ENCODE peak calls at places on chromosomes 6 and 20, in five cellular contexts. V, U, F, A and G are unnamed samples. For H3K4me1, the result is how much of the 10 kb centered on the place peaks cover.

GRCh38 chr20:35618372-35619131 is 2.9 kb downstream of the SPAG4 start:
- DNase-seq in F (no peak), U (no peak), V (peak), A (no peak), G (peak)

GRCh38 chr6:5553767-5554166 is 292.5 kb downstream of the FARS2 start:
- DNase-seq in V (no peak), F (no peak), U (no peak), A (no peak), G (no peak)

GRCh38 chr6:158460602-158461092 is 99.2 kb upstream of the TMEM181 start:
- DNase-seq in F (no peak), U (no peak), A (no peak), V (peak), G (no peak)

GRCh38 chr6:100096356-100096755 is 102.3 kb upstream of the MCHR2 start:
- DNase-seq in V (no peak), F (no peak), A (no peak), U (no peak), G (no peak)

GRCh38 chr20:431012-431904 is 23.2 kb downstream of the RBCK1 start:
- DNase-seq in F (no peak), U (peak), V (peak), A (no peak), G (peak)

GRCh38 chr6:150238294-150238693 is 95.5 kb downstream of the PPP1R14C start:
- DNase-seq in A (no peak), U (peak), V (peak), F (peak), G (peak)

GRCh38 chr6:13683038-13683437 is 28.6 kb downstream of the RANBP9 start:
- DNase-seq in F (no peak), U (no peak), A (no peak), V (no peak), G (no peak)

GRCh38 chr6:169169375-169169774 is 84.3 kb downstream of the THBS2 start:
- DNase-seq in V (peak), F (no peak), A (peak), U (no peak), G (no peak)

GRCh38 chr6:47135772-47136171 is 93.6 kb upstream of the ADGRF1 start:
- DNase-seq in U (no peak), F (no peak), A (no peak), V (peak), G (no peak)

GRCh38 chr6:9116026-9116425 is 680.7 kb upstream of the SLC35B3 start:
- DNase-seq in F (no peak), U (no peak), A (no peak), V (peak), G (no peak)

GRCh38 chr20:63830821-63831593 is at the start of gene ZBTB46:
- DNase-seq in F (peak), V (peak), A (no peak), U (peak), G (peak)

GRCh38 chr6:26457407-26457795 is 354 bp upstream of the BTN2A1 start:
- DNase-seq in A (no peak), V (no peak), F (no peak), U (peak), G (peak)

GRCh38 chr6:130148181-130148580 is 74.6 kb downstream of the SAMD3 start:
- DNase-seq in F (no peak), U (no peak), A (no peak), V (peak), G (no peak)

GRCh38 chr6:132190815-132191175 is 210.5 kb downstream of the MOXD1 start:
- DNase-seq in V (no peak), U (no peak), F (no peak), A (no peak), G (no peak)

GRCh38 chr6:4818272-4818938 is 42.2 kb downstream of the CDYL start:
- DNase-seq in A (no peak), F (no peak), U (no peak), V (no peak), G (no peak)

GRCh38 chr6:142458857-142459256 is 157.1 kb downstream of the ADGRG6 start:
- DNase-seq in V (no peak), A (no peak), F (no peak), U (no peak), G (no peak)

GRCh38 chr6:53792016-53792415 is 2.8 kb upstream of the LRRC1 start:
- DNase-seq in A (no peak), V (no peak), U (no peak), F (no peak), G (no peak)

GRCh38 chr6:111601875-111602274 is 3.8 kb downstream of the TRAF3IP2 start:
- DNase-seq in A (no peak), V (no peak), U (peak), F (no peak), G (no peak)

GRCh38 chr6:116328528-116328903 is 42.2 kb upstream of the DSE start:
- DNase-seq in F (no peak), V (no peak), U (no peak), A (no peak), G (no peak)

GRCh38 chr6:31365864-31366263 is 8.9 kb upstream of the HLA-B start:
- DNase-seq in A (no peak), U (no peak), V (no peak), F (no peak), G (no peak)

GRCh38 chr6:4625557-4625956 is 150.6 kb upstream of the CDYL start:
- DNase-seq in U (no peak), A (no peak), F (no peak), V (no peak), G (no peak)

GRCh38 chr6:87699576-87699975 is 2.5 kb downstream of the AKIRIN2 start:
- DNase-seq in A (no peak), V (no peak), U (no peak), F (no peak), G (no peak)

GRCh38 chr6:87701676-87702588 is at the start of gene AKIRIN2:
- DNase-seq in U (peak), A (peak), V (peak), F (peak), G (peak)

GRCh38 chr6:87700351-87700728 is 1.7 kb downstream of the AKIRIN2 start:
- DNase-seq in U (no peak), A (no peak), F (no peak), V (no peak), G (no peak)

GRCh38 chr6:87702589-87702945 is 534 bp upstream of the AKIRIN2 start:
- DNase-seq in A (no peak), F (no peak), U (no peak), V (peak), G (no peak)

DNA sequence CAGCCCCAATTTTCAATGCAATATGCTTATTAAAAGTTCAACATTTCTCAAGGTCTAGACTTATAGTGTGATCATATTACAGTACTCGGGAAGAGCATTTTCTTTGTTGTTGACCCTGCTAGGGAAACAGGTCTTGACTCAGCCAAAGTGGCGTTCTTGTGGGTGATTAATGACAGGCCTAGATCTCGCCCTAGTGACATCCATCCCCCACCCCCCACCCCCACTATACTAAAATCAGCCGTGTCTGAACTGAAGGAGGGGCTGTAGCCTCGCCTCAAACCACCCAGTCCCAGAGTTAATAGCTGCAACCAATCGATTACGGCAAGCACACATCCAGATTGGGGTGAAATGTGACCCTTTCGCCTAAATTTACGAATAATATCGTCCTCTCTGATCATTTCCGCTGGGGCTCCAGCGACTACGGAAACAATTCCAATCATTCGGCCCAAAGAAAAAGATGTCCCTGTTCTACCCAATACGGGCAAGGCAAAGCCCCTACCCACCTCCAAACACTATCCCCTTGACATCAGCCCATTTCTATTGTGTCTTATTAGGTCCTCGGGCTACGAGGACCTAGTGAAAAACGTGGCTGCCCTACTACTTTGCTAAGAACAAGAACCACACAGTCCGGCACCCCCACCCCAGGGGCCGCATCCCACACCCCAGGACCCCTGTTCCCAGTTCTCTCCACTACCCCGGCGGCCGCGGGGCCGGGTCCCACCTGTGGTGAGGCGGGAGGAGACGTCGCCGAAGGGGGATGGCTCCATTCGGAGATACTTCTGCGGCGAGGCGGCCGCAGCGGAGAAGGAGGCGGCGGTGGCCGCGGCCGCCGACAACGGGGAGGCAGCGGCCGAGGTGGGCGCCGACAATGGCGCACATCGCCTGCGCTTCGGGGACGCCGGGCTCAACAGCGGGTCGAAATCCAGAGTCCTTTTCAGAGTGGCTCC is 1.0 kb downstream of the AKIRIN2 start:
- DNase-seq in F (no peak), A (no peak), U (peak), V (peak), G (peak)
- H3K4me1 ChIP-seq in F (under half), A (under half), U (under half), V (under half), G (under half)

GRCh38 chr6:36120539-36120938 is 9.8 kb upstream of the MAPK13 start:
- DNase-seq in U (no peak), F (no peak), A (no peak), V (no peak), G (peak)
- H3K4me3 ChIP-seq in U (no peak), F (no peak), A (no peak), V (peak), G (no peak)

GRCh38 chr20:58905236-58905635 is 52.7 kb downstream of the GNAS start:
- DNase-seq in F (no peak), U (no peak), V (no peak), A (no peak), G (no peak)

GRCh38 chr20:58906894-58907293 is 54.4 kb downstream of the GNAS start:
- DNase-seq in U (no peak), A (no peak), V (peak), F (no peak), G (no peak)

GRCh38 chr20:58908216-58908615 is 55.7 kb downstream of the GNAS start:
- DNase-seq in V (no peak), A (no peak), U (no peak), F (no peak), G (no peak)

GRCh38 chr20:58907481-58908137 is 55.1 kb downstream of the GNAS start:
- DNase-seq in A (no peak), U (peak), F (peak), V (peak), G (peak)

GRCh38 chr20:58906111-58906510 is 53.6 kb downstream of the GNAS start:
- DNase-seq in A (no peak), V (no peak), U (no peak), F (no peak), G (no peak)
- H3K4me1 ChIP-seq in A (half or more), V (under half), U (under half), F (under half), G (under half)

DNA sequence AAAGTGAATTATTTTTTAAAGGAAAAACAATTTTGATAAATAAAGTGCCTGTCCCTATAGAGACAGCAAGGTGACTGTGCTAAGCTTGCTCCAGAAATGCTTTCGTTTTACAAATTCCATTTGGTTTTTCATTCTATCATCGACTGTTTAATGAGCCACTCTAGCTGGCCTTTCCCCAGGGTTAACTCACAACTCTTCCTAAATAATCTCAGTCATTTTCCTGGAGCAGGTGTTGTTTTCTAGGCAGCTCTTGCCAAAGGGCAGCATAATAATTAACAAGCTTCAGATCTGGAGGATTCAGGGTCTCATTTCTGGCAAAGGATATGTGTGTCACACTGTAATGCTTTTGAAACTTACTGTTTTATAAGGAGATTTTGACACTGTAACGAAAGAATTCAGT is 184.2 kb downstream of the KHDC1L start:
- DNase-seq in U (no peak), F (no peak), V (no peak), A (no peak), G (no peak)
- H3K4me3 ChIP-seq in U (no peak), F (no peak), V (no peak), A (no peak), G (no peak)